ENCODE peak calls at places on chromosomes 4 and X, in four cellular contexts. O is right cardiac atrium, D is neural progenitor cell, W is fibroblast of lung. Y is an unnamed sample.

GRCh38 chrX:112826020-112826419 is 14.6 kb downstream of the AMOT start:
- DNase-seq in O (no peak), D (no peak), W (peak; percentile 24), Y (no peak)

GRCh38 chr4:152220201-152220666 is 315.7 kb downstream of the FBXW7 start:
- DNase-seq in O (no peak), D (no peak), W (no peak), Y (no peak)

GRCh38 chr4:89724716-89725115 is 112.2 kb downstream of the SNCA start:
- DNase-seq in O (no peak), D (no peak), W (peak; percentile 71), Y (no peak)

GRCh38 chrX:15686818-15687685 is 22.4 kb upstream of the CLTRN start:
- DNase-seq in O (no peak), D (peak; percentile 80), W (peak; percentile 57), Y (no peak)

GRCh38 chrX:154460326-154460725 is 2.2 kb downstream of the PLXNA3 start:
- DNase-seq in O (peak; percentile 58), D (no peak), W (no peak), Y (no peak)

GRCh38 chrX:108361316-108361715 is 76.9 kb downstream of the COL4A6 start:
- DNase-seq in O (no peak), D (no peak), W (no peak), Y (no peak)

GRCh38 chr4:15149842-15150592 is 147.7 kb downstream of the CPEB2 start:
- DNase-seq in O (peak; percentile 93), D (peak; percentile 82), W (peak; percentile 80), Y (peak; percentile 86)

GRCh38 chrX:71143508-71143907 is 1.1 kb upstream of the NLGN3 start:
- DNase-seq in O (peak; percentile 76), D (no peak), W (peak; percentile 59), Y (peak; percentile 29)

GRCh38 chr4:151688003-151688784 is 72.6 kb downstream of the GATB start:
- DNase-seq in O (no peak), D (peak; percentile 63), W (no peak), Y (no peak)

GRCh38 chrX:112147206-112147605 is 64.6 kb upstream of the TRPC5 start:
- DNase-seq in O (no peak), D (peak; percentile 63), W (no peak), Y (no peak)

GRCh38 chr4:158259955-158260575 is 49.8 kb downstream of the TMEM144 start:
- DNase-seq in O (no peak), D (peak; percentile 40), W (peak; percentile 60), Y (no peak)

GRCh38 chrX:338836-339400 is 20.3 kb upstream of the GTPBP6 start:
- DNase-seq in O (peak; percentile 38), D (no peak), W (no peak), Y (peak; percentile 9)

GRCh38 chr4:149140841-149141240 is 674.8 kb downstream of the IQCM start:
- DNase-seq in O (no peak), D (no peak), W (peak; percentile 76), Y (no peak)

GRCh38 chrX:110734894-110735541 is 60.6 kb downstream of the CHRDL1 start:
- DNase-seq in O (no peak), D (peak; percentile 29), W (peak; percentile 52), Y (no peak)

GRCh38 chr4:145161549-145161948 is 18.8 kb downstream of the OTUD4 start:
- DNase-seq in O (no peak), D (no peak), W (no peak), Y (no peak)

GRCh38 chr4:18322111-18322510 is 300.6 kb upstream of the LCORL start:
- DNase-seq in O (no peak), D (peak; percentile 6), W (no peak), Y (no peak)

GRCh38 chr4:185204238-185204910 is 574 bp upstream of the CFAP97 start:
- DNase-seq in O (no peak), D (no peak), W (peak; percentile 26), Y (no peak)

GRCh38 chr4:72496119-72496518 is 72.9 kb downstream of the ADAMTS3 start:
- DNase-seq in O (no peak), D (no peak), W (no peak), Y (no peak)

GRCh38 chrX:16920116-16920515 is 26.3 kb upstream of the REPS2 start:
- DNase-seq in O (no peak), D (no peak), W (peak; percentile 16), Y (no peak)

GRCh38 chrX:2698604-2699003 is 7.5 kb downstream of the CD99 start:
- DNase-seq in O (no peak), D (no peak), W (no peak), Y (no peak)

GRCh38 chrX:133850414-133850813 is 135.0 kb downstream of the GPC3 start:
- DNase-seq in O (no peak), D (no peak), W (no peak), Y (no peak)

GRCh38 chr4:47312170-47312569 is 151.3 kb downstream of the COMMD8 start:
- DNase-seq in O (no peak), D (no peak), W (no peak), Y (no peak)

GRCh38 chr4:1752284-1753041 is 31.1 kb downstream of the TACC3 start:
- DNase-seq in O (peak; percentile 75), D (no peak), W (no peak), Y (no peak)

GRCh38 chr4:52659722-52660261 is 691 bp upstream of the USP46 start:
- DNase-seq in O (peak; percentile 91), D (peak; percentile 58), W (peak; percentile 32), Y (peak; percentile 81)

DNA sequence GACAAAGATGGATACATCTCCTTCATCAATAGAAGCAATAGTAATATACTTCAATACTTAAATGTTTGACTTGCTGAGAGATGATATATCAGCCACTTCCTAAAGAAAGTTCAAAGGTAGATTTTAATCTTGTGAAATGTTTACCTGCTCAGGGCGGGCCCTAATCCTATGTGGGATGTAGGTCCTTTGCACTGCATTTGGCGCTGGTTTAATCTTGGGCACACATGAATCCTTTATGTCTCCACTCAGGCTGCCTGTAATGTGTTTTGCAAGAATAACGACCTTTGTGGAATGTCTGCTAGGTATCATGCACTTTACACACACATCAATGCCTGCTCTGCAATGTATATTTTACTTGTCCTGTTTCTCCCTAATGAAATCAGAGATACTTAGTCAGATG is 368.7 kb downstream of the GBA3 start:
- DNase-seq in O (no peak), D (no peak), W (no peak), Y (no peak)
- H3K4me3 ChIP-seq in O (no peak overlapping the region), D (no peak overlapping the region), W (no peak overlapping the region), Y (no peak overlapping the region)

DNA sequence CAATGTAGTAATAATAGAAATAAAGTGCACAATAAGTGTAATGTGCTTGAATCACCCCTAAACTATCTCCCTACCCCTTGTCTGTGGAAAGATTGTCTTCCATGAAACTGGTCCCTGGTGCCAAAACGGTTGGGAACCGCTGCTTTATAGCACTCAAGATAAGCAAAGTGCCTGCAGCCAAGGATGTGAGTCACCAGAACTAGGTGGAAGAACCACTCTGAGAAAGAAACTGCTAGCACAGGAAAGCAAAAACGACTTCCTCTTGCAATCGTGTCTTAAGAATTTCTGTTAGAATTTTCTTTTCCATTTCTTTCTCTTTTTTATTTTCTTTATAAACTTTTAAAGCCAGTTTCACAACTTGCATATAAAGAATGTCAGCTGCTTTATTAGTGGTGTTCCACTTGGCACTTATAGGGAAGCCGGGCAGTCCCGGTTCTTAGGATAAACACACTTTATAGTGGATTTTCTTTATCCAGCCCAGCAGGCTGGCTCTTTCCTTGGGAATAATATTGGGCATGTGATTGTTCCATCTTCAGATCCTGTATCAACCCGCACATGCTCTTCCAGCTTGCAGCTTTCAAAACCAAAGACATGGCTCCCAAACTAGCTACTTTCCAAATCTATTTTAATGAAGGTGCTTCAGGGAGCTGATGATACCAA is 32.3 kb upstream of the CXCL8 start:
- DNase-seq in O (peak; percentile 89), D (no peak), W (peak; percentile 91), Y (peak; percentile 54)
- H3K27ac ChIP-seq in O (no peak overlapping the region), D (no peak overlapping the region), W (peak overlapping the region; percentile 39), Y (peak overlapping the region; percentile 21)

GRCh38 chr4:173038192-173038896 is 130.3 kb upstream of the GALNT7 start:
- DNase-seq in O (no peak), D (peak; percentile 33), W (no peak), Y (no peak)

GRCh38 chr4:173039617-173040176 is 128.9 kb upstream of the GALNT7 start:
- DNase-seq in O (no peak), D (no peak), W (peak; percentile 18), Y (no peak)

GRCh38 chr4:173041482-173041881 is 127.1 kb upstream of the GALNT7 start:
- DNase-seq in O (peak; percentile 49), D (no peak), W (no peak), Y (no peak)

GRCh38 chr4:173037242-173037641 is 131.4 kb upstream of the GALNT7 start:
- DNase-seq in O (no peak), D (no peak), W (no peak), Y (no peak)

DNA sequence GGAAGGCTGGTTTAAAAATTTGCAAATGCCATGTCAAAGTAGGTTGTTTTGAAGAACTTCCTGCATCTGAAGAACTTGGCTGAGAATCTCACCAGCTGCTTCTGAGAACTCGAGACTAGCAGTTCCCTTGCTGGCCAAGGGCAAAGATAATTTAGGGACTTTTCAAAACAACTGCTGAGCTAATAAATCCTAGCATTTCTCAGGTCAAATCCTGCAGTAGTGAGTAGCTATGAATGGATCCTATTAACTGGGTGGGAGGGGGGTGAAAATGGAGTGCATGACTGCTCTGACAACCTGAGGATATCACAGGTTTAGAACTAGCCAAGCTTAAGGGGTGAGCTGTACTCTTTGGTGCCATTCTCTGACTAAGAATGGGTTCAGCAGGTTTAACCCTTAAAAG is 128.4 kb upstream of the GALNT7 start:
- DNase-seq in O (no peak), D (peak; percentile 15), W (peak; percentile 60), Y (no peak)
- H3K4me3 ChIP-seq in O (no peak overlapping the region), D (no peak overlapping the region), W (no peak overlapping the region), Y (no peak overlapping the region)

GRCh38 chr4:3040447-3041191 is 33.7 kb downstream of the HTT-AS start:
- DNase-seq in O (peak; percentile 50), D (no peak), W (no peak), Y (no peak)

GRCh38 chr4:3039706-3040366 is 34.5 kb downstream of the HTT-AS start:
- DNase-seq in O (no peak), D (no peak), W (no peak), Y (no peak)

GRCh38 chr4:3043272-3044020 is 30.9 kb downstream of the HTT-AS start:
- DNase-seq in O (no peak), D (no peak), W (no peak), Y (no peak)

GRCh38 chr4:3041192-3042142 is 32.9 kb downstream of the HTT-AS start:
- DNase-seq in O (peak; percentile 86), D (no peak), W (peak; percentile 39), Y (peak; percentile 60)

DNA sequence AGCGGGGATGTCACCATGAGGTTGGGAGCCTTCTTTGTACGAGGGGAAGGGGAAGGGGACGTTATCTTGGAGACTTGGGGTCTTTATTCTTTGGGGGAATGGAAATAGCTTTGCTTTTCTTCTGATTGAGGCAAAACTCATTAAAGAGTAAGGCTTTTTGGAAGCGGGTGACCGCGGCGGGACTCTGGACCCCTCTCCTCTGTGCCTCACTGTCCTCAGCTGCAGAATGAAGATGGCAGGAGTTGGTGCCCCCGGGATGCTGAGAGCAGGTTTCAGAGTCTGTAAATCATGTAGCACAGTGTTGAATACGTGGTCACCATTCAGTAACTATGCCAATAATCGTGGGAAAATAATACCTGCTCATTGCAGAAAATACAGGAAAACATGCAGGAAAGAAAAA is 32.1 kb downstream of the HTT-AS start:
- DNase-seq in O (no peak), D (no peak), W (no peak), Y (no peak)
- H3K27ac ChIP-seq in O (no peak overlapping the region), D (no peak overlapping the region), W (no peak overlapping the region), Y (peak overlapping the region; percentile 88)

GRCh38 chr4:189178125-189178746 is 762.4 kb upstream of the FRG1 start:
- DNase-seq in O (no peak), D (no peak), W (no peak), Y (no peak)
- H3K4me3 ChIP-seq in O (no peak overlapping the region), D (no peak overlapping the region), W (no peak overlapping the region), Y (no peak overlapping the region)

Y was measured in left ventricle myocardium inferior.